ENCODE peak calls at places on chromosomes 11 and 22, in four cellular contexts. Z, A, F and T are unnamed samples.

GRCh38 chr11:18615628-18616392 is 16.2 kb downstream of the MISFA start:
- DNase-seq in A (no peak), F (peak), Z (no peak), T (no peak)

GRCh38 chr22:24436553-24436952 is 9.2 kb downstream of the ADORA2A start:
- DNase-seq in F (no peak), A (peak), Z (no peak), T (no peak)

GRCh38 chr11:64990222-64990918 is 6.4 kb downstream of the BATF2 start:
- DNase-seq in F (no peak), A (no peak), Z (no peak), T (no peak)

GRCh38 chr11:119347242-119347641 is 737 bp upstream of the MFRP start:
- DNase-seq in Z (no peak), A (no peak), F (no peak), T (no peak)

GRCh38 chr11:61967924-61968757 is 707 bp upstream of the FTH1 start:
- DNase-seq in F (no peak), A (peak), Z (no peak), T (no peak)

GRCh38 chr11:11735586-11735985 is 106.2 kb upstream of the USP47 start:
- DNase-seq in A (no peak), F (no peak), Z (peak), T (no peak)

GRCh38 chr22:22207845-22208564 is 36.6 kb upstream of the VPREB1 start:
- DNase-seq in Z (peak), A (peak), F (peak), T (no peak)

GRCh38 chr11:115409691-115410220 is 94.5 kb downstream of the CADM1 start:
- DNase-seq in Z (no peak), A (peak), F (peak), T (no peak)

GRCh38 chr11:121236115-121237001 is 56.2 kb upstream of the SC5D start:
- DNase-seq in F (no peak), A (no peak), Z (no peak), T (no peak)

GRCh38 chr22:39205344-39206021 is 39.3 kb downstream of the PDGFB start:
- DNase-seq in A (no peak), F (peak), Z (peak), T (no peak)

GRCh38 chr11:93906486-93906885 is 56.1 kb upstream of the VSTM5 start:
- DNase-seq in Z (no peak), A (no peak), F (peak), T (no peak)

GRCh38 chr11:128367573-128367972 is 219.8 kb downstream of the ETS1 start:
- DNase-seq in F (no peak), Z (no peak), A (no peak), T (no peak)

GRCh38 chr11:128796275-128796674 is 70.8 kb downstream of the KCNJ1 start:
- DNase-seq in A (no peak), F (peak), Z (no peak), T (no peak)

DNA sequence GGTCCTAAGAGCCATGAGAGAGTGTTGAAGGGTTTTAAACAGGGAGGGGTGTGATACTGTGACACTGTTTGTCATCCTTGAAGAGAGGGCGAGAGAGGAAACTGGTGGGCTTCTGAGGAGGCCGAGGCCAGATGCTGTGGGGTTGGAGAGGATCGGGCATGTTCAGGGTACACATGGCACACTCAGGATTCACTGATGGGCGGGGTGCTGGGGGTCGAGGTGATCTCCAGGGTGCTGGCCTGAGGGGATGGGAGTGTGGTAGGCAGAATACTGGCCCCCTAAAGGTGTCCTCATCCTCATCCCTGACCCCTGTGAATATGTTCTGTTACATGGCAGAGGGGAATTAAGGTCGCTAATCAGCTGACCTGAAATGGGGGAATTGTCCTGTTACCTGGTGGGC is 7.3 kb downstream of the TBC1D22A start:
- DNase-seq in Z (no peak), A (no peak), F (no peak), T (no peak)
- H3K9ac ChIP-seq in Z (no peak), A (no peak), F (no peak), T (no peak)

GRCh38 chr11:45384016-45384415 is 97.9 kb upstream of the SYT13 start:
- DNase-seq in F (no peak), A (no peak), Z (no peak), T (no peak)
- H3K9ac ChIP-seq in F (no peak), A (no peak), Z (no peak), T (no peak)

DNA sequence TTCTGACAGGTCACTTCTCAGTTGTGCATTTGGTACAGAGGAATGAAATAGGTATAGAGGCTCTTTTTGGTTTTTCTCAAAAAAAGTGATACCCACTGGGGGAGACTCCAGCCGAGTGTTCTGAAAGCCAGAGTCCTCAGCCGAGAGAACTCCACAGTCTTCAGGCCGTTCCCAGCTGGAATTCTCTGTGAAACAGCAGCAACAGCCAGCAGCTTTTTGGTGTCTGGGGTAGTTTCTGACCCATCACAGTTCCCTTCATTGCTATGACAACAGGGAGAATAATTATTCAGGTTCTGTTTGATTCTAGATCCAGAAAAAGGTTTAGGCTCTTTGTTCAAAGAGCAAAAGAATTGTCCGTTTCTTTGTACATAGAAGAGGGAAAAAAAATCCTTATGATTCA is 84.6 kb downstream of the C22orf31 start:
- DNase-seq in F (no peak), A (no peak), Z (no peak), T (no peak)
- H3K9ac ChIP-seq in F (no peak), A (peak), Z (no peak), T (no peak)

GRCh38 chr11:124071622-124071948 is 30.5 kb upstream of the OR10G7 start:
- DNase-seq in A (no peak), Z (no peak), F (no peak), T (no peak)

GRCh38 chr11:124068711-124069110 is 27.6 kb upstream of the OR10G7 start:
- DNase-seq in A (no peak), Z (no peak), F (no peak), T (no peak)

GRCh38 chr11:124070906-124071621 is 29.9 kb upstream of the OR10G7 start:
- DNase-seq in A (peak), Z (peak), F (peak), T (peak)

GRCh38 chr11:124072147-124072546 is 31.0 kb upstream of the OR10G7 start:
- DNase-seq in F (no peak), A (no peak), Z (no peak), T (no peak)

DNA sequence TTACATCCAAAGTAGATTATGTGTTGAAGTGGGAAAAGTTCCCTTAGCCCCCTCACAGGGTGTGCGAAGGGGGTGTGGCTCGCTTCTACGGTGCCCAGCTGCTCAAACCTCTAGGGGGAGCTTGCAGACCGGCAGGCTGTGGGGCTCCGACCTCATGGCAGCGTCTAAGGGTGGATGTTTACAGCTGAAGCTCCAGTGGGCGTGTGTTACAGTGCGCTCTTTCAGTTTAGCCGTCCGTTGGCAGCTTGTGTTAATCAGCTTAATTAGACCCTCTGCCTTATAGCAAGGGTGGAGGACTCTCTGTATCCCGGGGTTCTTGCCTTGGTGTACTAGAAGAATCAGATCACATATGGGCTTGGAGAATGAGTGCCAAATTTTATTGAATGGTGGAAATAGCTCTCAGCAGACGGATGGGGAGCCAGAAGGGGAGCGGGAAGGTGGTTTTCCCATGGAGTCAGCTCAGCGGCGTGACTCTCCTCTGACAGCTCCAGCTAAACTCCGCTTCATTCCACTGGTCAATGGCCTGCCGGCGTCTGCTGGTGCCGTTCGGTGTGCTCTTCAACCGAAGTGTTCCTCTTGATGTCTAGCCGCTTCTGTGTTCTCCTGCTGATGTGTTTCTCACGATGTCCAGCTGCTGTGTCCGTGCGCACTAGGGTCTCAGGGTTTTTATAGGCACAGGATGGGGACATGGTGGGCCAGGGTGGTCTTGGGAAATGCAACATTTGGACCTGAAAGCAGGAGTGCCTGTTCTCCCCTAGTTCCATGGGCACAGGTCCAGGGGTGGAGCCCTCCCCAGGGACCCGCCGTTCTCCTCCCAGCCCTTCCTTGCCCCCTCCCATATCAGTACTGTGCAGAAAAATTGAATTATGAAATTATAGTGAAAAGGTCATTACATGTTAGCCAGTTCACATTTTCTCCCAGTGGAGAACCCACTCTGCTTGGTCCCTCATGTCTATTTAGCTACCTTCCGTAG is 28.6 kb upstream of the OR10G7 start:
- DNase-seq in Z (peak), F (peak), A (peak), T (no peak)
- H3K9ac ChIP-seq in Z (no peak), F (no peak), A (no peak), T (no peak)

DNA sequence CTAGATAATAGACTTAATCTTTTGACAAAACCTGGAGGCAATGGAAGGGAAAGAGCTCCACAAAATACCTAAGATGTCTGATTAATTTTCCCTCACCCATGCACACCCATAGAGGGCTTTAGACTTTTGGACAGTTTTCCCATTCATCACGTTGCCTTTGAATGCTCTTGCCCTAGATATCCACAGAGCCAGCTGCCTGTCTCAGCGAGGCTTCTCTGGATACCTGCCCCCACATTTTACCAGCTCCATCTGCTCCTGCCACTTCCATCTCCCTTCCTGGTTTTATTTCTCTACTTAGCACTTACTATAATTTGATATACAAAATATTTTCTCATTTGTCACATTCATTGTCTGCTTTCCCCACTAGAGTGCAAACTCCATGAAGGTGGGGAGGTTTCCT is 136.8 kb downstream of the FDX1 start:
- DNase-seq in A (no peak), Z (no peak), F (no peak), T (no peak)
- H3K9ac ChIP-seq in A (no peak), Z (no peak), F (no peak), T (no peak)

GRCh38 chr11:111410951-111411350 is 31.9 kb upstream of the POU2AF1 start:
- DNase-seq in A (no peak), F (no peak), Z (no peak), T (no peak)
- H3K9ac ChIP-seq in A (no peak), F (no peak), Z (no peak), T (no peak)

GRCh38 chr22:26757496-26757895 is 100.1 kb downstream of the MIAT start:
- DNase-seq in A (no peak), Z (no peak), F (no peak), T (no peak)

GRCh38 chr22:26751217-26751616 is 93.8 kb downstream of the MIAT start:
- DNase-seq in Z (peak), A (no peak), F (no peak), T (no peak)

GRCh38 chr22:26748845-26749244 is 91.5 kb downstream of the MIAT start:
- DNase-seq in Z (no peak), F (no peak), A (no peak), T (no peak)

GRCh38 chr22:26756675-26757293 is 99.4 kb downstream of the MIAT start:
- DNase-seq in A (peak), Z (peak), F (peak), T (no peak)

GRCh38 chr22:26753125-26753862 is 95.9 kb downstream of the MIAT start:
- DNase-seq in A (no peak), Z (peak), F (no peak), T (no peak)
- H3K9ac ChIP-seq in A (no peak), Z (no peak), F (no peak), T (no peak)

GRCh38 chr11:125496465-125496817 is 376 bp upstream of the FEZ1 start:
- DNase-seq in Z (no peak), F (no peak), A (no peak), T (no peak)
- H3K9ac ChIP-seq in Z (no peak), F (no peak), A (no peak), T (no peak)

DNA sequence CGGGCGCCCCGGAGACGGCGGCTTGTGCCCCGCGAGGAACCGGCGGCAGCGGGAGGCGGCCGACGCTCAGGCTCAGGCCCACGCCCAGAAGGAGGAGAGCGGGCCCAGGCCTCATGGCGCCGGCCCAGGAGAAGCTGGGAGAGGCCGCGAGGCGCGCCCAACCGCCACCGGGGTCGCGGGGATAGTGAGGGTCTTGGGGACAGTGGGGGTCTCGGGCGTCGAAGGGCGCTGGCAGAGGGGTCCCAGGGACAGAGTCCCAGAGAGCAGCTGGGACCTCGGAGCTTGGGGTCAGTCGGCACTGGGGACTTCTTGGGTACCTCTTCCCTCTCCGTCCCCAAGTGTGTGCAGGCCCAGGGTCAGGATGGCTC is at the start of gene PKDREJ:
- DNase-seq in Z (peak), F (no peak), A (no peak), T (no peak)
- H3K9ac ChIP-seq in Z (no peak), F (no peak), A (no peak), T (no peak)

GRCh38 chr11:8083088-8083395 is 2.0 kb downstream of the TUB start:
- DNase-seq in A (no peak), F (no peak), Z (no peak), T (no peak)

GRCh38 chr11:8083871-8084281 is 2.9 kb downstream of the TUB start:
- DNase-seq in A (no peak), F (no peak), Z (no peak), T (no peak)

GRCh38 chr11:8080674-8081590 is at the start of gene TUB:
- DNase-seq in F (no peak), A (peak), Z (peak), T (no peak)

GRCh38 chr11:8081591-8082021 is 595 bp downstream of the TUB start:
- DNase-seq in Z (no peak), A (peak), F (peak), T (no peak)

DNA sequence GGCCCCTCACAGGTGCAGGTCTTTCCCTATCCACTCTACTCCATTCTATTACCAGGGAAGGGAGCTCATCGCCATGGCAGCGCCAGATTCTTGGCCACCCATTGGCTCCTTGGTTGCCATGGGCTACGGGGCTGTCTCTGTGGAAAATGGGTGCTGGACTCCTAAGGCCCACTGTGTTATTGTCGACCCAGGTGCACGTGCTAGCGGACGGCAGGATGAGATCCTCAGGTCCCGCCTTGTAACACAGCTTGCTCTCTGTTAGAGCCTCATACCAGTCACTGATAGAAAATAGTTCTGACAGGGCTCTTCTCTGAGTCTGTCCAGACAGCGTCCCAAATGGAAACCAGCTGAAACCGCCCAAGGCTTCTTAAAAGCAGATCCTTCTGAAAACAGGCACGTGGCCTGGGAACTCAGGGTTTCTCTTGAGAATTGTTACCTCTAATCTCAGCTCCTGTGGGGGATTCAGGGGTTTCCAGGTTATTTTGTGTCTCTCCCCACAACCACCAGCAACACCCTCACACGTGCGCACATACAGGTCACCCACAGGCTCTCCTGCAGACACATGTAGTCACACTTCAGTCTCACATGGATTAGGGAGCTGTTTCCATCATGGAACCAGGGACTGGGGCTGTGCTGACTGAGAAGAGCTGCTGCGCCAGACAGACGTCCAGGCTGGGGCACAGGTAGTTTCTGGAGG is 1.5 kb downstream of the TUB start:
- DNase-seq in Z (peak), A (peak), F (no peak), T (no peak)
- H3K9ac ChIP-seq in Z (no peak), A (no peak), F (no peak), T (no peak)